ENCODE peak calls at places on chromosomes 2 and 18, in eight cellular contexts. K is mesothelial cell of epicardium, M is tibial artery, H is lower leg skin, F is WTC11, Q is neural progenitor cell, B is epithelial cell of esophagus, C is H9. U is an unnamed sample.

GRCh38 chr2:104033399-104033798 is 820.5 kb upstream of the POU3F3 start:
- DNase-seq in H (no peak), K (no peak), M (no peak), B (peak), C (no peak), Q (peak), F (no peak), U (no peak)

GRCh38 chr2:98881153-98881650 is 54.8 kb downstream of the CRACDL start:
- DNase-seq in Q (no peak), F (no peak), B (peak), K (no peak), H (peak), C (no peak), M (no peak), U (no peak)

GRCh38 chr2:138711812-138712211 is 68.4 kb downstream of the NXPH2 start:
- DNase-seq in H (no peak), C (no peak), Q (no peak), M (no peak), B (no peak), K (no peak), F (no peak), U (no peak)

GRCh38 chr2:128783193-128783671 is 464.6 kb upstream of the HS6ST1 start:
- DNase-seq in B (no peak), C (peak), M (no peak), Q (no peak), F (no peak), K (no peak), H (no peak), U (no peak)

GRCh38 chr2:237744613-237745249 is 53.8 kb upstream of the RBM44 start:
- DNase-seq in Q (peak), K (peak), H (peak), B (peak), C (peak), F (peak), M (peak), U (peak)

GRCh38 chr2:64019975-64020281 is 700 bp upstream of the VPS54 start:
- DNase-seq in B (no peak), H (no peak), M (no peak), Q (no peak), C (no peak), F (no peak), K (no peak), U (no peak)

GRCh38 chr18:54717673-54718435 is 110.4 kb upstream of the RAB27B start:
- DNase-seq in H (no peak), B (peak), K (no peak), M (no peak), F (peak), C (peak), Q (peak), U (peak)

GRCh38 chr18:43029414-43029813 is 86.1 kb downstream of the RIT2 start:
- DNase-seq in C (no peak), H (no peak), Q (no peak), K (no peak), M (no peak), B (no peak), F (no peak), U (no peak)

GRCh38 chr2:42844901-42845685 is 52.7 kb upstream of the HAAO start:
- DNase-seq in H (peak), B (peak), M (peak), K (no peak), F (no peak), C (no peak), Q (no peak), U (no peak)

GRCh38 chr2:161414385-161415040 is 1.6 kb upstream of the TBR1 start:
- DNase-seq in C (peak), Q (peak), F (peak), M (peak), H (no peak), K (peak), B (peak), U (no peak)

GRCh38 chr2:118878531-118879149 is 31.2 kb upstream of the EN1 start:
- DNase-seq in B (peak), M (no peak), H (no peak), Q (no peak), C (no peak), K (no peak), F (no peak), U (no peak)

GRCh38 chr18:79379931-79380815 is 15.6 kb upstream of the NFATC1 start:
- DNase-seq in M (no peak), Q (no peak), F (no peak), K (no peak), H (peak), C (no peak), B (no peak), U (no peak)

GRCh38 chr18:3384664-3385189 is 65.2 kb upstream of the TGIF1 start:
- DNase-seq in K (no peak), H (no peak), B (no peak), Q (no peak), M (no peak), F (no peak), C (no peak), U (no peak)

GRCh38 chr18:55384551-55385275 is 203.3 kb downstream of the TCF4 start:
- DNase-seq in K (no peak), Q (peak), H (no peak), M (no peak), F (peak), C (peak), B (peak), U (no peak)

GRCh38 chr18:63043516-63043915 is 276.1 kb downstream of the BCL2 start:
- DNase-seq in B (peak), F (no peak), Q (no peak), K (no peak), H (no peak), C (no peak), M (no peak), U (no peak)

GRCh38 chr2:202185816-202186221 is 52.6 kb downstream of the SUMO1 start:
- DNase-seq in F (no peak), H (no peak), B (peak), C (no peak), M (no peak), K (no peak), Q (no peak), U (no peak)

GRCh38 chr2:62334440-62335058 is 138.6 kb downstream of the B3GNT2 start:
- DNase-seq in B (no peak), M (no peak), H (no peak), C (no peak), K (no peak), F (no peak), Q (no peak), U (no peak)

GRCh38 chr2:95760839-95761525 is 169.2 kb downstream of the TRIM43 start:
- DNase-seq in H (peak), B (peak), C (no peak), F (no peak), K (no peak), M (no peak), Q (no peak), U (no peak)

DNA sequence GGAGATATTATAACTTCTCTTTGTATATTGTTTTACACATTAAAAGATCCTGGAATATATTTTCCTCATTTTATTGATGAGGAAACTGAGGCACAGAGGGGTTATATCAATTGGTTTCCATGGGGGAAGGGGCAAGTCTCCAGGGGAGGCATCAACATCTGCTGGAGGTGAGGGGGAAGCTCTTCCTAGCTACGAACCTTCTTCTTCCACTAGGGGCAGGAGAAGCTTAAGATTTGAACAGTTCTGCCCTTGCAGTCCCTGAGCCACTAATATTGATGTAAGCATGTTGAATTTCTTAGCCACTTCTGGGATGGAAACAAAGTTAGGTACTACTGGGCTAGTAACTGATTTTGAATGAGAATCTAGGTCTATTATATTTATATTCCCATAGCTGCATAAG is 140.1 kb upstream of the AQP4 start:
- DNase-seq in Q (peak), H (no peak), K (no peak), F (no peak), M (no peak), B (peak), C (no peak), U (no peak)
- TF ChIP-seq CTCF in Q (peak), H (no peak), K (no peak), F (peak), M (no peak), B (peak), C (peak), U (no peak)

GRCh38 chr2:207617011-207617671 is 8.1 kb downstream of the METTL21A start:
- DNase-seq in M (no peak), K (no peak), B (peak), F (no peak), Q (peak), H (no peak), C (no peak), U (no peak)
- TF ChIP-seq CTCF in M (no peak), K (no peak), B (no peak), F (no peak), Q (no peak), H (no peak), C (no peak), U (no peak)

GRCh38 chr2:10914272-10914693 is 2.5 kb downstream of the KCNF1 start:
- DNase-seq in B (no peak), H (peak), Q (peak), C (peak), M (no peak), K (no peak), F (peak), U (no peak)
- TF ChIP-seq CTCF in B (peak), H (no peak), Q (peak), C (peak), M (no peak), K (no peak), F (peak), U (no peak)

DNA sequence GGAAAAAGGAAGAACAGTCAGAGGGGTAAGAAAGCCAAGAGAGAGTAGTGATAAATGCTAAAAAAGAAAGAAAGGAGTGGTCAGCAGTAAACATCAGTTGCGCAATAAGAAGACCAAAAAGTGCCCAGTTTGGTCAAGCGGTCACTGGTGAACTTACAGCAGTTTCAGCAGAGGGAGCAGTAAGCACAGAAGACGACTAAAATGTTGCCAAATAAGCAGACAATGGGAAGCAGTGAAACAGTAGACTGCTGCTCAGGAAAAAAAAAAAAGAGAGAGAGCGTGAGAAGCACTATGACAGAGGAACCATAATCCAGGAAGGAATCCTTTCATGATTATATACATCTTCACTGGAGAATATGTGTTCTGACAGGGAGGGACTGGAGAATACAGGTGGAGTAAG is 45.8 kb downstream of the DNAJC10 start:
- DNase-seq in H (no peak), F (no peak), K (no peak), Q (peak), C (no peak), M (no peak), B (peak), U (no peak)
- TF ChIP-seq CTCF in H (no peak), F (no peak), K (no peak), Q (peak), C (no peak), M (no peak), B (no peak), U (no peak)

GRCh38 chr2:122451040-122451439 is 695.6 kb downstream of the TSN start:
- DNase-seq in K (no peak), B (peak), F (no peak), C (peak), M (no peak), H (no peak), Q (peak), U (no peak)

GRCh38 chr2:122446761-122447160 is 691.3 kb downstream of the TSN start:
- DNase-seq in H (no peak), B (no peak), C (no peak), K (no peak), F (no peak), M (no peak), Q (no peak), U (no peak)

GRCh38 chr2:122451697-122452096 is 696.2 kb downstream of the TSN start:
- DNase-seq in H (no peak), C (no peak), F (no peak), M (no peak), Q (no peak), K (no peak), B (no peak), U (no peak)

GRCh38 chr2:122445003-122445402 is 689.6 kb downstream of the TSN start:
- DNase-seq in K (no peak), F (no peak), B (no peak), C (no peak), H (no peak), Q (no peak), M (no peak), U (no peak)

GRCh38 chr2:122447237-122447636 is 691.8 kb downstream of the TSN start:
- DNase-seq in C (no peak), F (no peak), Q (no peak), M (no peak), K (no peak), B (no peak), H (no peak), U (no peak)
- TF ChIP-seq CTCF in C (no peak), F (no peak), Q (no peak), M (no peak), K (no peak), B (no peak), H (no peak), U (no peak)

U was measured in natural killer cell.